ENCODE peak calls at places on chromosomes 6 and 20, in eight cellular contexts. B, F, P, S, X, E, G and H are unnamed samples.

GRCh38 chr20:36547186-36548005 is 6.1 kb downstream of the MYL9 start:
- DNase-seq in P (no peak), B (no peak), F (no peak), S (no peak), E (no peak), G (no peak), X (no peak), H (no peak)

GRCh38 chr6:31701666-31702420 is 1.3 kb downstream of the ABHD16A start:
- DNase-seq in P (no peak), B (no peak), X (no peak), G (no peak), F (peak; percentile 66), E (no peak), S (no peak), H (no peak)

GRCh38 chr6:118715371-118715770 is 64.0 kb upstream of the CEP85L start:
- DNase-seq in G (no peak), S (no peak), F (no peak), X (no peak), B (no peak), E (no peak), P (no peak), H (no peak)

GRCh38 chr6:135182993-135183531 is 2.0 kb downstream of the MYB start:
- DNase-seq in P (no peak), E (no peak), S (peak; percentile 77), G (no peak), B (peak; percentile 43), X (peak; percentile 40), F (peak; percentile 5), H (peak; percentile 46)

GRCh38 chr6:108608453-108609275 is 47.9 kb downstream of the FOXO3 start:
- DNase-seq in F (no peak), E (no peak), S (no peak), B (no peak), G (no peak), P (peak; percentile 33), X (no peak), H (no peak)

GRCh38 chr20:24303393-24303792 is 166.0 kb upstream of the SYNDIG1 start:
- DNase-seq in G (no peak), X (no peak), P (no peak), E (no peak), B (no peak), S (no peak), F (peak; percentile 4), H (no peak)

GRCh38 chr20:53205046-53205445 is 232.9 kb downstream of the TSHZ2 start:
- DNase-seq in E (no peak), P (no peak), S (no peak), G (no peak), X (no peak), F (no peak), B (no peak), H (no peak)

GRCh38 chr6:71254323-71254722 is 34.3 kb upstream of the OGFRL1 start:
- DNase-seq in B (no peak), S (no peak), G (peak; percentile 86), P (no peak), F (no peak), X (no peak), E (no peak), H (no peak)

GRCh38 chr6:13787146-13787545 is 27.2 kb downstream of the MCUR1 start:
- DNase-seq in X (no peak), G (no peak), F (peak; percentile 75), P (peak; percentile 67), E (no peak), S (no peak), B (no peak), H (no peak)